ENCODE peak calls at places on chromosome 6, in eight cellular contexts. D is fibroblast of pulmonary artery, N is right lobe of liver, M is K562, V is astrocyte of the spinal cord, I is DND-41, U is ovary, W is lower lobe of right lung. Q is an unnamed sample.

GRCh38 chr6:30130887-30131862 is 4.8 kb upstream of the TRIM40 start:
- DNase-seq in D (peak), N (no peak), M (peak), V (peak), I (peak), U (peak), W (peak), Q (peak)

GRCh38 chr6:108588586-108588985 is 27.9 kb downstream of the FOXO3 start:
- DNase-seq in D (peak), N (no peak), M (no peak), V (peak), I (peak), U (no peak), W (no peak), Q (peak)

GRCh38 chr6:231779-232178 is 60.5 kb upstream of the DUSP22 start:
- DNase-seq in D (no peak), N (no peak), M (no peak), V (no peak), I (no peak), U (no peak), W (no peak), Q (no peak)

GRCh38 chr6:169283924-169284323 is 30.3 kb upstream of the THBS2 start:
- DNase-seq in D (no peak), N (no peak), M (no peak), V (no peak), I (no peak), U (no peak), W (no peak), Q (no peak)

GRCh38 chr6:15938086-15938485 is 190.8 kb upstream of the MYLIP start:
- DNase-seq in D (no peak), N (no peak), M (no peak), V (no peak), I (no peak), U (no peak), W (no peak), Q (no peak)

GRCh38 chr6:44263357-44264100 is 1.8 kb downstream of the NFKBIE start:
- DNase-seq in D (peak), N (peak), M (no peak), V (no peak), I (no peak), U (no peak), W (no peak), Q (no peak)

GRCh38 chr6:136528477-136528876 is 21.7 kb downstream of the MAP7 start:
- DNase-seq in D (no peak), N (no peak), M (no peak), V (no peak), I (no peak), U (no peak), W (no peak), Q (no peak)

GRCh38 chr6:53845290-53846073 is 50.7 kb downstream of the LRRC1 start:
- DNase-seq in D (no peak), N (no peak), M (no peak), V (no peak), I (peak), U (no peak), W (no peak), Q (no peak)

GRCh38 chr6:160398674-160399271 is 50.6 kb downstream of the SLC22A3 start:
- DNase-seq in D (peak), N (no peak), M (no peak), V (peak), I (no peak), U (no peak), W (no peak), Q (no peak)

GRCh38 chr6:83055366-83055964 is 10.2 kb downstream of the UBE3D start:
- DNase-seq in D (peak), N (no peak), M (peak), V (peak), I (peak), U (peak), W (no peak), Q (peak)

GRCh38 chr6:22236626-22237414 is 60.0 kb downstream of the PRL start:
- DNase-seq in D (peak), N (no peak), M (no peak), V (peak), I (no peak), U (no peak), W (no peak), Q (peak)

GRCh38 chr6:130756836-130757235 is 70.4 kb upstream of the SMLR1 start:
- DNase-seq in D (no peak), N (no peak), M (no peak), V (no peak), I (no peak), U (no peak), W (no peak), Q (no peak)

GRCh38 chr6:89433637-89434499 is 916 bp downstream of the ANKRD6 start:
- DNase-seq in D (no peak), N (no peak), M (no peak), V (no peak), I (no peak), U (peak), W (peak), Q (no peak)

GRCh38 chr6:73323323-73323722 is 30.8 kb downstream of the DPPA5 start:
- DNase-seq in D (no peak), N (no peak), M (no peak), V (no peak), I (no peak), U (no peak), W (no peak), Q (no peak)
- TF ChIP-seq CTCF in D (no peak), N (no peak), M (no peak), V (no peak), I (no peak), U (no peak), W (no peak), Q (no peak)

DNA sequence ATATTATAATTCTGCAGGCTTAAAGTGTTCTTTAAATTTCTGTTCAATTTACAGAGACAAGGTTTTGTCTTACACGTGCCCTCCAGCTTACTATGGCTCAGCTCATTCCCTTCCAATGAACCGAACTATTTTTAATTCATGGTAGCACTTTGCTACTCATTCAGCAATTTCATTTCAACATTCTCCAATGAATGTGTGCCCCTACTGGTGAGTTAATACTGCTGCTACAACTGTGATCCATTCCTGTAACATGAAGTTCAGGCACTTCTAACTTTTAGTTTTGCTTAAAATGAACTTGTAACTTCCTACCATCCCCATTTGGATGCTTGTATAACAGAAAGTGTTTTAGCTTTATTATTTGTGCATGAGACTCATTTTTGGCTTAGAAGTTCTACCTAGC is 99.7 kb downstream of the F13A1 start:
- DNase-seq in D (no peak), N (no peak), M (no peak), V (no peak), I (no peak), U (no peak), W (no peak), Q (no peak)
- TF ChIP-seq CTCF in D (no peak), N (peak), M (peak), V (peak), I (peak), U (no peak), W (no peak), Q (peak)

GRCh38 chr6:144283781-144284473 is 1.2 kb upstream of the UTRN start:
- DNase-seq in D (peak), N (no peak), M (no peak), V (peak), I (no peak), U (no peak), W (no peak), Q (peak)
- TF ChIP-seq CTCF in D (peak), N (peak), M (no peak), V (no peak), I (no peak), U (peak), W (peak), Q (peak)

DNA sequence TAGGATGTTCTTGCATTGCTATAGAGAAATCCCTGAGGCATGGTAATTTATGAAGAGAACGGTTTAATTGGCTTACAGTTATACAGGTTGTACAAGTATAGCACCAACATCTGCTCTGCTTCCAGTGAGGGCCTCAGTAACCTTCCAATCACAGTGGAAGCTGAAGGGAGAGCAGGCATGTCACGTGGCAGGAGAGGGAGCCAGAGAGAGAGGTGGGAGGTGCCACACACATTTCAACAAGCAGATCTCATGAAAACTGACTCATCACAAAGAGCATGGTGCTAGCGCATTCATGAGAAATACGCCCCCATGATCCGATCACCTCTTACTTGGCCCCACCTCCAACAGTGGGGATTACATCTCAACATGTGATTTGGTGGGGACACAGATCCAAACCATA is 871.2 kb downstream of the TFAP2A start:
- DNase-seq in D (no peak), N (no peak), M (no peak), V (no peak), I (no peak), U (no peak), W (no peak), Q (no peak)
- TF ChIP-seq CTCF in D (no peak), N (no peak), M (no peak), V (no peak), I (no peak), U (no peak), W (no peak), Q (no peak)

GRCh38 chr6:116280161-116280959 is 630 bp upstream of the TSPYL1 start:
- DNase-seq in D (peak), N (no peak), M (no peak), V (peak), I (no peak), U (peak), W (no peak), Q (no peak)

GRCh38 chr6:116278478-116278822 is 1.3 kb downstream of the TSPYL1 start:
- DNase-seq in D (no peak), N (no peak), M (no peak), V (no peak), I (no peak), U (no peak), W (no peak), Q (no peak)

GRCh38 chr6:116279232-116280160 is at the start of gene TSPYL1:
- DNase-seq in D (peak), N (peak), M (peak), V (peak), I (peak), U (peak), W (peak), Q (peak)

GRCh38 chr6:116277124-116277523 is 2.6 kb downstream of the TSPYL1 start:
- DNase-seq in D (no peak), N (no peak), M (no peak), V (no peak), I (no peak), U (no peak), W (no peak), Q (no peak)

GRCh38 chr6:116278853-116279231 is 888 bp downstream of the TSPYL1 start:
- DNase-seq in D (peak), N (peak), M (no peak), V (no peak), I (no peak), U (peak), W (no peak), Q (no peak)
- TF ChIP-seq CTCF in D (no peak), N (no peak), M (no peak), V (no peak), I (no peak), U (no peak), W (no peak), Q (no peak)